ENCODE peak calls at places on chromosomes 13 and 19, in seven cellular contexts. One of them, this sample, is unnamed.

GRCh38 chr13:49292742-49293498 is 45.2 kb downstream of the CDADC1 start:
- DNase-seq in stomach: peak; percentile 41
- DNase-seq in breast epithelium: no peak
- DNase-seq in tibial nerve: no peak
- DNase-seq in A549: no peak
- DNase-seq in ovary: peak; percentile 83
- DNase-seq in transverse colon: no peak
- DNase-seq in this sample: no peak

GRCh38 chr19:12796146-12797071 is 5.1 kb downstream of the JUNB start:
- DNase-seq in stomach: peak; percentile 79
- DNase-seq in breast epithelium: peak; percentile 61
- DNase-seq in tibial nerve: no peak
- DNase-seq in A549: peak; percentile 86
- DNase-seq in ovary: peak; percentile 83
- DNase-seq in transverse colon: peak; percentile 85
- DNase-seq in this sample: peak; percentile 66

GRCh38 chr19:58037927-58038687 is 4.3 kb downstream of the ZSCAN1 start:
- DNase-seq in stomach: no peak
- DNase-seq in breast epithelium: no peak
- DNase-seq in tibial nerve: no peak
- DNase-seq in A549: no peak
- DNase-seq in ovary: no peak
- DNase-seq in transverse colon: no peak
- DNase-seq in this sample: no peak

GRCh38 chr19:21328402-21328801 is 808 bp downstream of the ZNF708 start:
- DNase-seq in stomach: no peak
- DNase-seq in breast epithelium: no peak
- DNase-seq in tibial nerve: no peak
- DNase-seq in A549: no peak
- DNase-seq in ovary: no peak
- DNase-seq in transverse colon: no peak
- DNase-seq in this sample: no peak

GRCh38 chr19:46828484-46828883 is 22.2 kb downstream of the AP2S1 start:
- DNase-seq in stomach: no peak
- DNase-seq in breast epithelium: no peak
- DNase-seq in tibial nerve: no peak
- DNase-seq in A549: no peak
- DNase-seq in ovary: no peak
- DNase-seq in transverse colon: no peak
- DNase-seq in this sample: no peak

GRCh38 chr19:13693933-13694332 is 70.4 kb upstream of the MRI1 start:
- DNase-seq in stomach: no peak
- DNase-seq in breast epithelium: no peak
- DNase-seq in tibial nerve: no peak
- DNase-seq in A549: no peak
- DNase-seq in ovary: no peak
- DNase-seq in transverse colon: no peak
- DNase-seq in this sample: no peak

GRCh38 chr13:110731072-110731471 is 17.6 kb downstream of the ING1 start:
- DNase-seq in stomach: no peak
- DNase-seq in breast epithelium: no peak
- DNase-seq in tibial nerve: no peak
- DNase-seq in A549: no peak
- DNase-seq in ovary: no peak
- DNase-seq in transverse colon: peak; percentile 45
- DNase-seq in this sample: no peak

GRCh38 chr19:33426621-33427475 is 53.3 kb downstream of the CEBPG start:
- DNase-seq in stomach: no peak
- DNase-seq in breast epithelium: no peak
- DNase-seq in tibial nerve: no peak
- DNase-seq in A549: no peak
- DNase-seq in ovary: no peak
- DNase-seq in transverse colon: no peak
- DNase-seq in this sample: no peak

GRCh38 chr19:47399198-47399597 is 20.1 kb downstream of the MEIS3 start:
- DNase-seq in stomach: no peak
- DNase-seq in breast epithelium: no peak
- DNase-seq in tibial nerve: no peak
- DNase-seq in A549: no peak
- DNase-seq in ovary: no peak
- DNase-seq in transverse colon: no peak
- DNase-seq in this sample: no peak

GRCh38 chr13:50993908-50994307 is 84.3 kb downstream of the RNASEH2B start:
- DNase-seq in stomach: no peak
- DNase-seq in breast epithelium: no peak
- DNase-seq in tibial nerve: no peak
- DNase-seq in A549: no peak
- DNase-seq in ovary: no peak
- DNase-seq in transverse colon: no peak
- DNase-seq in this sample: no peak

GRCh38 chr13:99370476-99371272 is 63.5 kb upstream of the GPR183 start:
- DNase-seq in stomach: no peak
- DNase-seq in breast epithelium: peak; percentile 8
- DNase-seq in tibial nerve: no peak
- DNase-seq in A549: no peak
- DNase-seq in ovary: no peak
- DNase-seq in transverse colon: no peak
- DNase-seq in this sample: no peak

GRCh38 chr19:40449506-40449905 is 5.4 kb upstream of the SERTAD3 start:
- DNase-seq in stomach: no peak
- DNase-seq in breast epithelium: no peak
- DNase-seq in tibial nerve: no peak
- DNase-seq in A549: no peak
- DNase-seq in ovary: no peak
- DNase-seq in transverse colon: no peak
- DNase-seq in this sample: no peak

GRCh38 chr19:13843104-13843921 is 33.6 kb upstream of the NANOS3 start:
- DNase-seq in stomach: peak; percentile 78
- DNase-seq in breast epithelium: peak; percentile 92
- DNase-seq in tibial nerve: no peak
- DNase-seq in A549: peak; percentile 86
- DNase-seq in ovary: peak; percentile 78
- DNase-seq in transverse colon: peak; percentile 75
- DNase-seq in this sample: peak; percentile 76

GRCh38 chr19:19115954-19116353 is 22.3 kb downstream of the TMEM161A start:
- DNase-seq in stomach: peak; percentile 29
- DNase-seq in breast epithelium: no peak
- DNase-seq in tibial nerve: no peak
- DNase-seq in A549: peak; percentile 37
- DNase-seq in ovary: no peak
- DNase-seq in transverse colon: peak; percentile 55
- DNase-seq in this sample: no peak

GRCh38 chr19:38734426-38735256 is 9.6 kb downstream of the CAPN12 start:
- DNase-seq in stomach: peak; percentile 45
- DNase-seq in breast epithelium: peak; percentile 42
- DNase-seq in tibial nerve: no peak
- DNase-seq in A549: peak; percentile 65
- DNase-seq in ovary: peak; percentile 28
- DNase-seq in transverse colon: peak; percentile 56
- DNase-seq in this sample: no peak

GRCh38 chr19:38735257-38735686 is 9.0 kb downstream of the CAPN12 start:
- DNase-seq in stomach: peak; percentile 52
- DNase-seq in breast epithelium: peak; percentile 41
- DNase-seq in tibial nerve: no peak
- DNase-seq in A549: peak; percentile 63
- DNase-seq in ovary: peak; percentile 37
- DNase-seq in transverse colon: peak; percentile 73
- DNase-seq in this sample: peak; percentile 22

GRCh38 chr19:38737297-38737865 is 6.9 kb downstream of the CAPN12 start:
- DNase-seq in stomach: no peak
- DNase-seq in breast epithelium: no peak
- DNase-seq in tibial nerve: no peak
- DNase-seq in A549: peak; percentile 13
- DNase-seq in ovary: no peak
- DNase-seq in transverse colon: no peak
- DNase-seq in this sample: no peak

GRCh38 chr19:38736413-38737280 is 7.6 kb downstream of the CAPN12 start:
- DNase-seq in stomach: peak; percentile 83
- DNase-seq in breast epithelium: peak; percentile 75
- DNase-seq in tibial nerve: no peak
- DNase-seq in A549: peak; percentile 83
- DNase-seq in ovary: peak; percentile 48
- DNase-seq in transverse colon: peak; percentile 90
- DNase-seq in this sample: peak; percentile 49

DNA sequence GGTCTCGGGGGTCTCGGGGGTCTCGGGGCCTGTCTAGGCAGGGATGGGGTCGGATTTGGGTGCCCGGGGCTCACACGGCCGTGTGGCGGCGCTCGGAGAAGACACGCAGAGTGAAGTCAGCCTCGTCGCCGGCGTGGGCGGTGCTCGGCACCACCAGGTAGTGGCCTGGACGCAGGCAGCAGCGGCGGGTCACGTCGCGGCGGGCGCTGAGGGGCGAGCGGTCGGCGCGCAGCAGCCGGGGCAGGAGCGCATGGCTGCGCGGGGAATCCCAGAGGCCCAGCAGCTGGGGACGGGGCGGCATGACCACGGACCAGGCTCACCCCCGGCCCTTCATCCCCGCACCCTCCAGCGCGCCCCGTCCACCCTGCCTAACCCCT is 8.2 kb downstream of the CAPN12 start:
- DNase-seq in stomach: peak; percentile 64
- DNase-seq in breast epithelium: peak; percentile 70
- DNase-seq in tibial nerve: no peak
- DNase-seq in A549: peak; percentile 81
- DNase-seq in ovary: peak; percentile 43
- DNase-seq in transverse colon: peak; percentile 69
- DNase-seq in this sample: peak; percentile 41
- TF ChIP-seq POLR2A in stomach: no peak
- TF ChIP-seq POLR2A in breast epithelium: no peak
- TF ChIP-seq POLR2A in tibial nerve: no peak
- TF ChIP-seq POLR2A in A549: peak; percentile 43
- TF ChIP-seq POLR2A in ovary: no peak
- TF ChIP-seq POLR2A in transverse colon: peak; percentile 20
- TF ChIP-seq POLR2A in this sample: peak; percentile 43

GRCh38 chr19:4338441-4339350 is at the start of gene STAP2:
- DNase-seq in stomach: peak; percentile 77
- DNase-seq in breast epithelium: peak; percentile 77
- DNase-seq in tibial nerve: no peak
- DNase-seq in A549: no peak
- DNase-seq in ovary: peak; percentile 44
- DNase-seq in transverse colon: peak; percentile 88
- DNase-seq in this sample: peak; percentile 85

GRCh38 chr19:4343056-4343844 is at the start of gene MPND:
- DNase-seq in stomach: peak; percentile 95
- DNase-seq in breast epithelium: peak; percentile 87
- DNase-seq in tibial nerve: peak; percentile 90
- DNase-seq in A549: peak; percentile 74
- DNase-seq in ovary: peak; percentile 91
- DNase-seq in transverse colon: peak; percentile 95
- DNase-seq in this sample: peak; percentile 91

GRCh38 chr19:4334929-4335833 is 3.4 kb downstream of the STAP2 start:
- DNase-seq in stomach: no peak
- DNase-seq in breast epithelium: no peak
- DNase-seq in tibial nerve: no peak
- DNase-seq in A549: no peak
- DNase-seq in ovary: no peak
- DNase-seq in transverse colon: no peak
- DNase-seq in this sample: no peak

GRCh38 chr19:4342421-4343055 is 824 bp upstream of the MPND start:
- DNase-seq in stomach: peak; percentile 96
- DNase-seq in breast epithelium: peak; percentile 99
- DNase-seq in tibial nerve: peak; percentile 89
- DNase-seq in A549: peak; percentile 100
- DNase-seq in ovary: peak; percentile 97
- DNase-seq in transverse colon: peak; percentile 96
- DNase-seq in this sample: peak; percentile 99

GRCh38 chr19:4337906-4338440 is 654 bp downstream of the STAP2 start:
- DNase-seq in stomach: peak; percentile 33
- DNase-seq in breast epithelium: peak; percentile 32
- DNase-seq in tibial nerve: no peak
- DNase-seq in A549: no peak
- DNase-seq in ovary: peak; percentile 40
- DNase-seq in transverse colon: peak; percentile 62
- DNase-seq in this sample: no peak
- H3K4me1 ChIP-seq in stomach: peaks cover 4% of the 10 kb centered on the region
- H3K4me1 ChIP-seq in breast epithelium: no peaks in the 10 kb centered on the region
- H3K4me1 ChIP-seq in tibial nerve: no peaks in the 10 kb centered on the region
- H3K4me1 ChIP-seq in A549: peaks cover 3% of the 10 kb centered on the region
- H3K4me1 ChIP-seq in ovary: peaks cover 8% of the 10 kb centered on the region
- H3K4me1 ChIP-seq in transverse colon: peaks cover 14% of the 10 kb centered on the region
- H3K4me1 ChIP-seq in this sample: no peaks in the 10 kb centered on the region

GRCh38 chr13:106529415-106530208 is 5.8 kb downstream of the EFNB2 start:
- DNase-seq in stomach: no peak
- DNase-seq in breast epithelium: no peak
- DNase-seq in tibial nerve: no peak
- DNase-seq in A549: no peak
- DNase-seq in ovary: no peak
- DNase-seq in transverse colon: no peak
- DNase-seq in this sample: no peak
- H3K4me3 ChIP-seq in stomach: no peak overlapping the region
- H3K4me3 ChIP-seq in breast epithelium: peak overlapping the region; percentile 51
- H3K4me3 ChIP-seq in tibial nerve: no peak overlapping the region
- H3K4me3 ChIP-seq in A549: no peak overlapping the region
- H3K4me3 ChIP-seq in ovary: no peak overlapping the region
- H3K4me3 ChIP-seq in transverse colon: no peak overlapping the region
- H3K4me3 ChIP-seq in this sample: no peak overlapping the region

GRCh38 chr19:38304352-38304865 is 358 bp downstream of the C19orf33 start:
- DNase-seq in stomach: no peak
- DNase-seq in breast epithelium: no peak
- DNase-seq in tibial nerve: no peak
- DNase-seq in A549: no peak
- DNase-seq in ovary: no peak
- DNase-seq in transverse colon: no peak
- DNase-seq in this sample: no peak

GRCh38 chr19:38306236-38306635 is 2.2 kb downstream of the C19orf33 start:
- DNase-seq in stomach: no peak
- DNase-seq in breast epithelium: no peak
- DNase-seq in tibial nerve: no peak
- DNase-seq in A549: no peak
- DNase-seq in ovary: no peak
- DNase-seq in transverse colon: no peak
- DNase-seq in this sample: no peak

GRCh38 chr19:38303517-38304351 is at the start of gene C19orf33:
- DNase-seq in stomach: peak; percentile 88
- DNase-seq in breast epithelium: peak; percentile 56
- DNase-seq in tibial nerve: no peak
- DNase-seq in A549: peak; percentile 98
- DNase-seq in ovary: no peak
- DNase-seq in transverse colon: peak; percentile 93
- DNase-seq in this sample: no peak

GRCh38 chr19:38307076-38307475 is 3.0 kb downstream of the C19orf33 start:
- DNase-seq in stomach: no peak
- DNase-seq in breast epithelium: no peak
- DNase-seq in tibial nerve: no peak
- DNase-seq in A549: no peak
- DNase-seq in ovary: no peak
- DNase-seq in transverse colon: no peak
- DNase-seq in this sample: no peak

GRCh38 chr19:38304866-38305429 is 897 bp downstream of the C19orf33 start:
- DNase-seq in stomach: peak; percentile 93
- DNase-seq in breast epithelium: peak; percentile 54
- DNase-seq in tibial nerve: peak; percentile 51
- DNase-seq in A549: peak; percentile 100
- DNase-seq in ovary: no peak
- DNase-seq in transverse colon: peak; percentile 94
- DNase-seq in this sample: peak; percentile 72
- TF ChIP-seq POLR2A in stomach: peak; percentile 81
- TF ChIP-seq POLR2A in breast epithelium: no peak
- TF ChIP-seq POLR2A in tibial nerve: peak; percentile 26
- TF ChIP-seq POLR2A in A549: peak; percentile 82
- TF ChIP-seq POLR2A in ovary: no peak
- TF ChIP-seq POLR2A in transverse colon: peak; percentile 94
- TF ChIP-seq POLR2A in this sample: peak; percentile 49